ENCODE peak calls at places on chromosomes 2 and 18, in four cellular contexts. D is activated T-cell treated with anti-CD3 and anti-CD28 coated beads for 4 hours; G is stimulated activated CD8-positive, alpha-beta memory T cell treated with anti-CD3 and anti-CD28 coated beads, Interleukin-4, amount 100 ng/mL, for 4 hours; M is ACHN. U is an unnamed sample.

GRCh38 chr2:28366496-28367282 is 26.0 kb upstream of the FOSL2 start:
- DNase-seq in M (peak), G (no peak), D (no peak), U (no peak)

GRCh38 chr2:145777297-145777696 is 1257.4 kb upstream of the ZEB2 start:
- DNase-seq in M (no peak), D (no peak), G (no peak), U (no peak)

GRCh38 chr2:106334802-106335201 is 133.4 kb downstream of the RGPD3 start:
- DNase-seq in G (no peak), M (no peak), D (no peak), U (no peak)

GRCh38 chr2:3637692-3638455 is 20.1 kb upstream of the ALLC start:
- DNase-seq in M (no peak), D (no peak), G (no peak), U (no peak)

GRCh38 chr2:14722919-14723559 is 90.5 kb downstream of the LRATD1 start:
- DNase-seq in D (no peak), G (no peak), M (no peak), U (no peak)

GRCh38 chr2:35255826-35256225 is 1099.8 kb upstream of the CRIM1 start:
- DNase-seq in M (no peak), G (no peak), D (no peak), U (no peak)

GRCh38 chr18:76757343-76757742 is 65.0 kb upstream of the ZNF236 start:
- DNase-seq in D (no peak), M (no peak), G (no peak), U (no peak)

GRCh38 chr2:107553045-107553444 is 273.6 kb upstream of the RGPD4 start:
- DNase-seq in G (no peak), D (no peak), M (no peak), U (no peak)

GRCh38 chr2:72378737-72379346 is 231.2 kb upstream of the CYP26B1 start:
- DNase-seq in M (no peak), D (no peak), G (no peak), U (no peak)

GRCh38 chr2:37848451-37848850 is 76.6 kb upstream of the RMDN2 start:
- DNase-seq in G (no peak), M (no peak), D (no peak), U (no peak)

GRCh38 chr2:226478121-226478809 is 321.4 kb downstream of the IRS1 start:
- DNase-seq in D (no peak), M (peak), G (no peak), U (no peak)

GRCh38 chr18:32383040-32383819 is 87.5 kb downstream of the GAREM1 start:
- DNase-seq in D (no peak), M (no peak), G (no peak), U (no peak)

GRCh38 chr18:51988277-51988676 is 351.7 kb upstream of the DCC start:
- DNase-seq in M (no peak), D (no peak), G (no peak), U (no peak)

GRCh38 chr18:48749768-48750167 is 201.0 kb downstream of the SMAD7 start:
- DNase-seq in D (no peak), M (no peak), G (no peak), U (no peak)

GRCh38 chr18:35127201-35127600 is 86.0 kb downstream of the MAPRE2 start:
- DNase-seq in G (no peak), M (peak), D (no peak), U (no peak)

GRCh38 chr2:239020541-239021041 is 172.7 kb downstream of the TWIST2 start:
- DNase-seq in D (no peak), G (no peak), M (no peak), U (no peak)

GRCh38 chr2:71340176-71340575 is 8.6 kb downstream of the ZNF638 start:
- DNase-seq in M (no peak), G (no peak), D (no peak), U (no peak)

GRCh38 chr2:161992526-161992925 is 81.5 kb downstream of the DPP4 start:
- DNase-seq in M (no peak), D (peak), G (peak), U (no peak)

GRCh38 chr18:36411745-36412168 is 114.2 kb downstream of the FHOD3 start:
- DNase-seq in G (no peak), M (peak), D (no peak), U (peak)

GRCh38 chr2:130834923-130835765 is 1.6 kb upstream of the ARHGEF4 start:
- DNase-seq in M (no peak), D (no peak), G (no peak), U (no peak)

GRCh38 chr2:9380702-9381628 is 42.4 kb downstream of the ITGB1BP1 start:
- DNase-seq in G (no peak), M (peak), D (no peak), U (no peak)

GRCh38 chr2:237668440-237668839 is 41.1 kb downstream of the LRRFIP1 start:
- DNase-seq in M (no peak), G (no peak), D (no peak), U (no peak)

GRCh38 chr2:151251012-151251411 is 10.7 kb downstream of the RBM43 start:
- DNase-seq in M (no peak), G (no peak), D (no peak), U (no peak)

GRCh38 chr2:187689372-187689771 is 135.1 kb upstream of the TFPI start:
- DNase-seq in M (peak), D (no peak), G (no peak), U (no peak)

GRCh38 chr2:104658149-104658839 is 195.6 kb upstream of the POU3F3 start:
- DNase-seq in G (no peak), D (no peak), M (no peak), U (no peak)

GRCh38 chr2:7133521-7133920 is 216.3 kb downstream of the RNF144A start:
- DNase-seq in M (peak), D (no peak), G (no peak), U (no peak)

GRCh38 chr2:233065954-233066470 is 5.9 kb downstream of the INPP5D start:
- DNase-seq in D (no peak), M (no peak), G (no peak), U (no peak)

GRCh38 chr2:206521612-206522011 is 78.3 kb downstream of the ADAM23 start:
- DNase-seq in G (no peak), D (no peak), M (no peak), U (no peak)

GRCh38 chr18:904135-905090 is at the start of gene ADCYAP1:
- DNase-seq in D (no peak), M (no peak), G (no peak), U (no peak)

GRCh38 chr18:75811156-75811555 is 383.7 kb upstream of the SMIM21 start:
- DNase-seq in M (no peak), D (no peak), G (no peak), U (no peak)

GRCh38 chr2:231295363-231295655 is 96.9 kb downstream of the ARMC9 start:
- DNase-seq in M (no peak), D (no peak), G (no peak), U (no peak)

GRCh38 chr18:25351280-25351772 is 640 bp downstream of the ZNF521 start:
- DNase-seq in M (no peak), G (no peak), D (no peak), U (peak)

GRCh38 chr2:23622966-23623665 is 238.1 kb downstream of the KLHL29 start:
- DNase-seq in M (no peak), D (no peak), G (no peak), U (no peak)

GRCh38 chr2:165924950-165925349 is 28.6 kb downstream of the TTC21B start:
- DNase-seq in G (no peak), D (no peak), M (no peak), U (no peak)

GRCh38 chr18:44802508-44802907 is 121.8 kb downstream of the SETBP1 start:
- DNase-seq in G (no peak), D (no peak), M (no peak), U (no peak)

GRCh38 chr2:107502463-107503079 is 324.1 kb upstream of the RGPD4 start:
- DNase-seq in D (no peak), M (no peak), G (no peak), U (no peak)

GRCh38 chr2:200584639-200585038 is 1.2 kb upstream of the AOX1 start:
- DNase-seq in G (no peak), D (no peak), M (no peak), U (no peak)